ENCODE peak calls at places on chromosomes 16 and 17, in six cellular contexts. L is K562, D is GM12878, E is SK-N-SH, Y is HepG2, N is HCT116. M is an unnamed sample.

GRCh38 chr17:9299695-9300094 is 275.9 kb downstream of the STX8 start:
- DNase-seq in L (no peak), D (no peak), E (no peak), Y (no peak), N (no peak), M (peak)

GRCh38 chr17:37791985-37792384 is 47.1 kb upstream of the HNF1B start:
- DNase-seq in L (no peak), D (no peak), E (no peak), Y (no peak), N (no peak), M (no peak)

GRCh38 chr16:20987049-20987448 is 86.5 kb downstream of the LYRM1 start:
- DNase-seq in L (no peak), D (no peak), E (no peak), Y (no peak), N (no peak), M (no peak)

GRCh38 chr17:72467841-72468653 is 347.2 kb downstream of the SOX9 start:
- DNase-seq in L (no peak), D (no peak), E (no peak), Y (no peak), N (no peak), M (no peak)

GRCh38 chr16:88446736-88447135 is 6.3 kb upstream of the ZFPM1 start:
- DNase-seq in L (no peak), D (no peak), E (no peak), Y (no peak), N (no peak), M (no peak)

GRCh38 chr17:43599835-43600234 is 53.7 kb upstream of the ETV4 start:
- DNase-seq in L (no peak), D (no peak), E (no peak), Y (no peak), N (no peak), M (no peak)

GRCh38 chr17:79812969-79813825 is 16.3 kb upstream of the CBX8 start:
- DNase-seq in L (peak), D (no peak), E (peak), Y (no peak), N (no peak), M (no peak)

GRCh38 chr17:49515196-49515770 is 20.2 kb downstream of the NGFR start:
- DNase-seq in L (peak), D (peak), E (peak), Y (peak), N (peak), M (peak)

GRCh38 chr16:2767891-2768290 is 9.2 kb downstream of the ELOB start:
- DNase-seq in L (peak), D (no peak), E (no peak), Y (no peak), N (no peak), M (no peak)

GRCh38 chr17:30225919-30226553 is 9.5 kb downstream of the SLC6A4 start:
- DNase-seq in L (no peak), D (no peak), E (no peak), Y (peak), N (no peak), M (peak)

GRCh38 chr16:72372082-72372615 is 200.2 kb upstream of the PMFBP1 start:
- DNase-seq in L (no peak), D (no peak), E (no peak), Y (no peak), N (no peak), M (no peak)

GRCh38 chr16:86554917-86555762 is at the start of gene MTHFSD:
- DNase-seq in L (peak), D (peak), E (peak), Y (peak), N (peak), M (peak)

GRCh38 chr16:50360033-50360778 is 8.6 kb downstream of the BRD7 start:
- DNase-seq in L (no peak), D (no peak), E (no peak), Y (no peak), N (no peak), M (no peak)

GRCh38 chr17:18025596-18026407 is 13.2 kb downstream of the ATPAF2 start:
- DNase-seq in L (peak), D (no peak), E (no peak), Y (no peak), N (no peak), M (no peak)

GRCh38 chr16:87360862-87361610 is 22.5 kb downstream of the FBXO31 start:
- DNase-seq in L (no peak), D (no peak), E (no peak), Y (no peak), N (no peak), M (no peak)

GRCh38 chr17:1031711-1032110 is 34.8 kb downstream of the TIMM22 start:
- DNase-seq in L (no peak), D (no peak), E (peak), Y (no peak), N (no peak), M (no peak)

GRCh38 chr17:44981221-44981968 is 13.3 kb upstream of the C1QL1 start:
- DNase-seq in L (no peak), D (no peak), E (no peak), Y (peak), N (no peak), M (peak)

GRCh38 chr17:83154311-83155127 is 75.1 kb downstream of the METRNL start:
- DNase-seq in L (no peak), D (no peak), E (no peak), Y (no peak), N (no peak), M (no peak)

GRCh38 chr16:15682105-15682570 is 32.1 kb downstream of the NDE1 start:
- DNase-seq in L (peak), D (no peak), E (no peak), Y (peak), N (peak), M (peak)

GRCh38 chr16:85562102-85562786 is 50.9 kb upstream of the GSE1 start:
- DNase-seq in L (peak), D (no peak), E (no peak), Y (no peak), N (no peak), M (no peak)

GRCh38 chr16:85709766-85710423 is 21.1 kb upstream of the GINS2 start:
- DNase-seq in L (no peak), D (no peak), E (no peak), Y (no peak), N (no peak), M (no peak)

GRCh38 chr16:11700264-11701029 is 32.2 kb downstream of the SNN start:
- DNase-seq in L (no peak), D (no peak), E (no peak), Y (peak), N (no peak), M (no peak)
- TF ChIP-seq JUND in L (no peak), D (no peak), E (no peak), Y (no peak), N (no peak), M (no peak)

GRCh38 chr17:14875557-14876412 is 389.3 kb downstream of the PMP22 start:
- DNase-seq in L (no peak), D (no peak), E (no peak), Y (no peak), N (no peak), M (no peak)
- TF ChIP-seq JUND in L (no peak), D (no peak), E (no peak), Y (no peak), N (no peak), M (no peak)

GRCh38 chr16:82639263-82639662 is 12.5 kb downstream of the CDH13 start:
- DNase-seq in L (no peak), D (no peak), E (no peak), Y (no peak), N (no peak), M (no peak)

GRCh38 chr16:82636958-82637357 is 10.2 kb downstream of the CDH13 start:
- DNase-seq in L (no peak), D (no peak), E (no peak), Y (no peak), N (no peak), M (no peak)

GRCh38 chr16:82638095-82638798 is 11.5 kb downstream of the CDH13 start:
- DNase-seq in L (no peak), D (no peak), E (no peak), Y (no peak), N (no peak), M (no peak)

GRCh38 chr16:82641336-82641984 is 14.7 kb downstream of the CDH13 start:
- DNase-seq in L (no peak), D (no peak), E (no peak), Y (no peak), N (no peak), M (peak)

DNA sequence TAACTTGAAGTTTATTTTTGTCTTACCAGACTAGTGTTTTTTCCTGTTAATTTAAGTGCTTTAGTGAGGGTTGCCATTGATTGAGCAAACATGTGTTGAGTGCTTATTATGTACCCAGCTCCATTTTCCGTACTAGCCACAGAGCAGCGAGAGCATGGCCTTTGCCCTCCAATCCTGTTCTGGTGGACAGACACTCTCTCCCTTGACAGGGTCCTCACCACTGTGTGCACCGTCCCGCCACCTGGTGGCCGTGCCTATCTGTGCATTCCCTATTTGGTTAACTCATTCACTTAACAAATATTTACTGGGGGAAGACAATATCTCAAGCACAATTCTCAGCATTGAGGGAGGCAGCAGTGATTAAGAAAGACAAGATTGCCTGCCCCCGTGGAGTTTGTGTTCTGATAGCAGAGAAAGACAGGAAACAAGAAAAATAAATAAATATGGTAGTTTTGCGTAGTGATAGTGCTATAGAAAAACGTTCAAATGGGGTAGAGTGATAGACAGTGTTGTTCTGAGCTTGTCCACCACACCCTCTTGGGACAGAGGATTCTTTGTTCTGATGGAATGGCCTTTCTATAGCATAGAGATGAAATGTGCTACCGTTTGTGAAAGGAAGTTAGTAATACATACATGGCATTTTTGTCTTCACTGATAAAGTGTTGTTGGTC is 13.0 kb downstream of the CDH13 start:
- DNase-seq in L (peak), D (no peak), E (peak), Y (peak), N (peak), M (peak)
- TF ChIP-seq JUND in L (no peak), D (no peak), E (no peak), Y (no peak), N (no peak), M (no peak)

GRCh38 chr16:4801051-4801961 is 1.1 kb downstream of the ROGDI start:
- DNase-seq in L (no peak), D (no peak), E (no peak), Y (no peak), N (no peak), M (no peak)

GRCh38 chr16:4800290-4801041 is 2.0 kb downstream of the ROGDI start:
- DNase-seq in L (peak), D (no peak), E (no peak), Y (peak), N (no peak), M (peak)

GRCh38 chr16:4797805-4798252 is 2.7 kb downstream of the SMIM22 start:
- DNase-seq in L (no peak), D (no peak), E (no peak), Y (no peak), N (no peak), M (no peak)

GRCh38 chr16:4798456-4798855 is 3.3 kb downstream of the SMIM22 start:
- DNase-seq in L (no peak), D (no peak), E (no peak), Y (no peak), N (no peak), M (no peak)

GRCh38 chr16:4799171-4799855 is 3.1 kb downstream of the ROGDI start:
- DNase-seq in L (no peak), D (no peak), E (no peak), Y (no peak), N (no peak), M (no peak)
- TF ChIP-seq JUND in L (no peak), D (no peak), E (no peak), Y (no peak), N (no peak), M (no peak)